ENCODE peak calls at places on chromosomes 1 and 21, in six cellular contexts. M, R, W, U, Q and H are unnamed samples.

GRCh38 chr21:31498985-31499384 is 154.9 kb upstream of the TIAM1 start:
- DNase-seq in M (no peak), R (no peak), W (no peak), U (peak), Q (no peak), H (no peak)

GRCh38 chr1:117034791-117035290 is 25.3 kb upstream of the TTF2 start:
- DNase-seq in M (no peak), R (no peak), W (no peak), U (no peak), Q (no peak), H (no peak)

GRCh38 chr1:230167419-230167852 is 100.4 kb downstream of the GALNT2 start:
- DNase-seq in M (no peak), R (no peak), W (peak), U (no peak), Q (peak), H (no peak)

GRCh38 chr1:203252678-203253077 is 23.2 kb upstream of the CHIT1 start:
- DNase-seq in M (no peak), R (no peak), W (no peak), U (no peak), Q (no peak), H (no peak)

GRCh38 chr1:228784191-228784590 is 48.9 kb downstream of the RHOU start:
- DNase-seq in M (no peak), R (no peak), W (no peak), U (peak), Q (no peak), H (no peak)

GRCh38 chr1:94828251-94828650 is 8.1 kb downstream of the SLC44A3 start:
- DNase-seq in M (no peak), R (no peak), W (no peak), U (no peak), Q (no peak), H (no peak)

GRCh38 chr21:45262041-45262581 is 25.6 kb downstream of the POFUT2 start:
- DNase-seq in M (no peak), R (no peak), W (no peak), U (no peak), Q (no peak), H (no peak)

GRCh38 chr1:3824650-3825049 is 28.4 kb upstream of the LRRC47 start:
- DNase-seq in M (no peak), R (no peak), W (no peak), U (no peak), Q (no peak), H (no peak)

GRCh38 chr1:37515185-37516034 is 844 bp upstream of the MEAF6 start:
- DNase-seq in M (no peak), R (no peak), W (no peak), U (no peak), Q (no peak), H (no peak)

GRCh38 chr1:223129229-223129851 is 13.7 kb downstream of the TLR5 start:
- DNase-seq in M (no peak), R (peak), W (peak), U (no peak), Q (peak), H (peak)

GRCh38 chr1:7224644-7225043 is 439.4 kb downstream of the CAMTA1 start:
- DNase-seq in M (no peak), R (no peak), W (no peak), U (no peak), Q (no peak), H (no peak)

GRCh38 chr1:116066868-116067563 is 44.2 kb upstream of the MAB21L3 start:
- DNase-seq in M (no peak), R (no peak), W (peak), U (no peak), Q (no peak), H (no peak)

GRCh38 chr1:45009956-45010854 is 919 bp downstream of the HECTD3 start:
- DNase-seq in M (no peak), R (no peak), W (no peak), U (no peak), Q (peak), H (no peak)

GRCh38 chr1:4986266-4986665 is 331.9 kb downstream of the AJAP1 start:
- DNase-seq in M (no peak), R (no peak), W (no peak), U (no peak), Q (no peak), H (no peak)

GRCh38 chr21:40845621-40846020 is 1.3 kb downstream of the DSCAM start:
- DNase-seq in M (no peak), R (no peak), W (no peak), U (no peak), Q (no peak), H (no peak)

GRCh38 chr1:242839101-242839500 is 314.6 kb upstream of the PLD5 start:
- DNase-seq in M (no peak), R (no peak), W (no peak), U (no peak), Q (no peak), H (no peak)

GRCh38 chr1:79188371-79188770 is 181.8 kb upstream of the ADGRL4 start:
- DNase-seq in M (no peak), R (no peak), W (peak), U (no peak), Q (peak), H (no peak)

GRCh38 chr1:179728266-179728665 is 14.8 kb upstream of the FAM163A start:
- DNase-seq in M (no peak), R (no peak), W (peak), U (no peak), Q (no peak), H (no peak)

GRCh38 chr1:59718989-59719360 is 95.8 kb upstream of the HOOK1 start:
- DNase-seq in M (no peak), R (peak), W (no peak), U (no peak), Q (no peak), H (no peak)

GRCh38 chr1:179881642-179882252 is 338 bp upstream of the TOR1AIP1 start:
- DNase-seq in M (no peak), R (no peak), W (peak), U (peak), Q (no peak), H (peak)

GRCh38 chr1:165289556-165289955 is 67.0 kb downstream of the LMX1A start:
- DNase-seq in M (no peak), R (no peak), W (no peak), U (no peak), Q (no peak), H (no peak)

GRCh38 chr1:1171551-1172340 is 1.9 kb upstream of the TTLL10 start:
- DNase-seq in M (no peak), R (peak), W (no peak), U (peak), Q (peak), H (no peak)

GRCh38 chr21:38037416-38037815 is 121.2 kb upstream of the KCNJ6 start:
- DNase-seq in M (no peak), R (no peak), W (no peak), U (no peak), Q (no peak), H (no peak)

GRCh38 chr21:38041493-38041892 is 125.2 kb upstream of the KCNJ6 start:
- DNase-seq in M (no peak), R (no peak), W (no peak), U (no peak), Q (no peak), H (no peak)

GRCh38 chr21:38039841-38040240 is 123.6 kb upstream of the KCNJ6 start:
- DNase-seq in M (no peak), R (no peak), W (no peak), U (no peak), Q (no peak), H (no peak)

GRCh38 chr21:38042246-38042645 is 126.0 kb upstream of the KCNJ6 start:
- DNase-seq in M (no peak), R (no peak), W (no peak), U (no peak), Q (no peak), H (no peak)

GRCh38 chr21:38039369-38039768 is 123.1 kb upstream of the KCNJ6 start:
- DNase-seq in M (no peak), R (no peak), W (no peak), U (no peak), Q (no peak), H (no peak)
- TF ChIP-seq CTCF in M (no peak), R (no peak), W (no peak), U (no peak), Q (no peak), H (no peak)

DNA sequence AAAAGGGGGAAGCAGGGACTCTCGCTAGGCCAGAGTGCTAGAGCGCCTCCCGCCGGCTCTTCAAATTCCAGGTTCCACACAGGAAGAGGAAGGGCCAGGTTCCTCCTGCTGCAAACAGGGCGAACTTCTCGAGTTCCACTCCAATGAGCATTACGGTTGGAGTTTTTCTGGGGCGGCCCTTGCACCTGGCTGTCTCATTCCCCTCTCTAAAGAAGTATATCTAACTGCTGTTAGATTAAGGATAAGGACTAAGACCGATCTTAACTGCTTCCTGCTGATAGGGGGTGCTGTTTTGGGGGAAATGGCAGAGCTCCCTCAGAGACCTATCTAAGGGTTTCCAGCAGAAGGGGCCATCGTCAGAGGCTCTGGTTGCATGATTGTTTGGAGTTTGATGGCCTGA is 138.0 kb downstream of the RABGAP1L start:
- DNase-seq in M (no peak), R (no peak), W (no peak), U (no peak), Q (no peak), H (no peak)
- TF ChIP-seq CTCF in M (no peak), R (no peak), W (peak), U (no peak), Q (peak), H (no peak)

GRCh38 chr21:34764715-34765284 is 96.0 kb downstream of the CLIC6 start:
- DNase-seq in M (no peak), R (no peak), W (no peak), U (no peak), Q (no peak), H (no peak)

GRCh38 chr21:34765619-34766018 is 96.8 kb downstream of the CLIC6 start:
- DNase-seq in M (no peak), R (no peak), W (no peak), U (no peak), Q (no peak), H (no peak)

GRCh38 chr21:34766862-34767261 is 98.1 kb downstream of the CLIC6 start:
- DNase-seq in M (no peak), R (no peak), W (no peak), U (no peak), Q (no peak), H (no peak)

GRCh38 chr21:34761758-34762330 is 93.0 kb downstream of the CLIC6 start:
- DNase-seq in M (no peak), R (no peak), W (no peak), U (no peak), Q (no peak), H (no peak)

DNA sequence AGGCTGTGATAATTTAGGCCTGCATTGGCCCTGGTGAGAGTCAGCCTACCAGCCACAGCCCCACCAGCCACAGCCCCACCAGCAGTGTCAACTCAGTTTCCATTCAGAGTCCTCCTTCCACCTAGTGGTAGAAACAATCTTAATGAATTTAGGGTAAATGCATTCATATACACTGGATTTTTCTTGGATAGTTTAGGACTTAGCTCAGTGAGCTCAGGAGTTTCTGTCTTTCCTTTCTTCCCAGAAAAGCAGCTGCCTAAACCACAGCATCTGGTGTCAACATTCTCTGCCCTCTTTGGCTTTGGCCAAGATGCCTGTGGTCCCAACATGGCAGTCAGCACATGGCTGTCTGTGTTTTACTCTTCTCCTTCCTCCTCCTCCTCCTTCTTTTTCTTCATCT is 94.0 kb downstream of the CLIC6 start:
- DNase-seq in M (no peak), R (no peak), W (no peak), U (no peak), Q (no peak), H (no peak)
- TF ChIP-seq CTCF in M (no peak), R (no peak), W (peak), U (no peak), Q (no peak), H (no peak)

GRCh38 chr1:207670192-207670591 is 25.3 kb downstream of the CR1L start:
- DNase-seq in M (no peak), R (no peak), W (no peak), U (no peak), Q (peak), H (no peak)

GRCh38 chr1:207673399-207673798 is 28.5 kb downstream of the CR1L start:
- DNase-seq in M (no peak), R (no peak), W (no peak), U (no peak), Q (no peak), H (no peak)

GRCh38 chr1:207669469-207670111 is 24.7 kb downstream of the CR1L start:
- DNase-seq in M (no peak), R (no peak), W (no peak), U (no peak), Q (no peak), H (no peak)

GRCh38 chr1:207670997-207671396 is 26.1 kb downstream of the CR1L start:
- DNase-seq in M (no peak), R (no peak), W (no peak), U (no peak), Q (no peak), H (no peak)

GRCh38 chr1:207672525-207673130 is 27.7 kb downstream of the CR1L start:
- DNase-seq in M (no peak), R (no peak), W (peak), U (no peak), Q (no peak), H (no peak)
- TF ChIP-seq CTCF in M (no peak), R (peak), W (peak), U (peak), Q (peak), H (no peak)